ENCODE peak calls at places on chromosomes 4 and X, in eight cellular contexts. One of them, this sample, is unnamed.

GRCh38 chrX:115553171-115553570 is 7.8 kb upstream of the PLS3 start:
- DNase-seq in AG10803: no peak
- DNase-seq in epithelial cell of esophagus: no peak
- DNase-seq in stomach: no peak
- DNase-seq in Caco-2: no peak
- DNase-seq in tibial artery: no peak
- DNase-seq in brain microvascular endothelial cell: no peak
- DNase-seq in HCT116: no peak
- DNase-seq in this sample: no peak

GRCh38 chr4:77994194-77994721 is 62.9 kb upstream of the FRAS1 start:
- DNase-seq in Caco-2: peak
- DNase-seq in brain microvascular endothelial cell: peak
- DNase-seq in HCT116: peak
- DNase-seq in stomach: no peak
- DNase-seq in AG10803: peak
- DNase-seq in tibial artery: no peak
- DNase-seq in epithelial cell of esophagus: peak
- DNase-seq in this sample: peak

GRCh38 chr4:112266823-112267222 is 18.9 kb downstream of the TIFA start:
- DNase-seq in HCT116: no peak
- DNase-seq in epithelial cell of esophagus: peak
- DNase-seq in brain microvascular endothelial cell: no peak
- DNase-seq in stomach: no peak
- DNase-seq in Caco-2: no peak
- DNase-seq in tibial artery: no peak
- DNase-seq in AG10803: peak
- DNase-seq in this sample: peak

GRCh38 chrX:74179071-74179470 is 124.9 kb upstream of the ZCCHC13 start:
- DNase-seq in tibial artery: no peak
- DNase-seq in Caco-2: no peak
- DNase-seq in stomach: no peak
- DNase-seq in HCT116: no peak
- DNase-seq in epithelial cell of esophagus: peak
- DNase-seq in brain microvascular endothelial cell: no peak
- DNase-seq in AG10803: peak
- DNase-seq in this sample: peak

GRCh38 chrX:1292581-1293310 is 24.1 kb downstream of the CSF2RA start:
- DNase-seq in stomach: no peak
- DNase-seq in epithelial cell of esophagus: no peak
- DNase-seq in Caco-2: no peak
- DNase-seq in AG10803: no peak
- DNase-seq in HCT116: no peak
- DNase-seq in brain microvascular endothelial cell: no peak
- DNase-seq in tibial artery: no peak
- DNase-seq in this sample: no peak

GRCh38 chrX:21656587-21657317 is 1.4 kb downstream of the KLHL34 start:
- DNase-seq in AG10803: no peak
- DNase-seq in stomach: no peak
- DNase-seq in brain microvascular endothelial cell: no peak
- DNase-seq in HCT116: no peak
- DNase-seq in epithelial cell of esophagus: no peak
- DNase-seq in Caco-2: no peak
- DNase-seq in tibial artery: no peak
- DNase-seq in this sample: no peak

GRCh38 chrX:11273544-11273943 is 19.7 kb upstream of the AMELX start:
- DNase-seq in Caco-2: no peak
- DNase-seq in epithelial cell of esophagus: peak
- DNase-seq in stomach: no peak
- DNase-seq in AG10803: peak
- DNase-seq in brain microvascular endothelial cell: no peak
- DNase-seq in tibial artery: no peak
- DNase-seq in HCT116: no peak
- DNase-seq in this sample: peak

GRCh38 chrX:151488677-151489076 is 74.8 kb upstream of the PASD1 start:
- DNase-seq in HCT116: peak
- DNase-seq in stomach: no peak
- DNase-seq in AG10803: no peak
- DNase-seq in epithelial cell of esophagus: peak
- DNase-seq in brain microvascular endothelial cell: no peak
- DNase-seq in tibial artery: no peak
- DNase-seq in Caco-2: no peak
- DNase-seq in this sample: no peak

GRCh38 chr4:5998333-5998936 is 19.8 kb downstream of the C4orf50 start:
- DNase-seq in tibial artery: peak
- DNase-seq in HCT116: peak
- DNase-seq in epithelial cell of esophagus: peak
- DNase-seq in brain microvascular endothelial cell: peak
- DNase-seq in stomach: peak
- DNase-seq in AG10803: peak
- DNase-seq in Caco-2: peak
- DNase-seq in this sample: peak

GRCh38 chr4:148998719-148999118 is 556.5 kb upstream of the NR3C2 start:
- DNase-seq in AG10803: peak
- DNase-seq in stomach: no peak
- DNase-seq in HCT116: peak
- DNase-seq in Caco-2: no peak
- DNase-seq in epithelial cell of esophagus: peak
- DNase-seq in tibial artery: no peak
- DNase-seq in brain microvascular endothelial cell: peak
- DNase-seq in this sample: peak

DNA sequence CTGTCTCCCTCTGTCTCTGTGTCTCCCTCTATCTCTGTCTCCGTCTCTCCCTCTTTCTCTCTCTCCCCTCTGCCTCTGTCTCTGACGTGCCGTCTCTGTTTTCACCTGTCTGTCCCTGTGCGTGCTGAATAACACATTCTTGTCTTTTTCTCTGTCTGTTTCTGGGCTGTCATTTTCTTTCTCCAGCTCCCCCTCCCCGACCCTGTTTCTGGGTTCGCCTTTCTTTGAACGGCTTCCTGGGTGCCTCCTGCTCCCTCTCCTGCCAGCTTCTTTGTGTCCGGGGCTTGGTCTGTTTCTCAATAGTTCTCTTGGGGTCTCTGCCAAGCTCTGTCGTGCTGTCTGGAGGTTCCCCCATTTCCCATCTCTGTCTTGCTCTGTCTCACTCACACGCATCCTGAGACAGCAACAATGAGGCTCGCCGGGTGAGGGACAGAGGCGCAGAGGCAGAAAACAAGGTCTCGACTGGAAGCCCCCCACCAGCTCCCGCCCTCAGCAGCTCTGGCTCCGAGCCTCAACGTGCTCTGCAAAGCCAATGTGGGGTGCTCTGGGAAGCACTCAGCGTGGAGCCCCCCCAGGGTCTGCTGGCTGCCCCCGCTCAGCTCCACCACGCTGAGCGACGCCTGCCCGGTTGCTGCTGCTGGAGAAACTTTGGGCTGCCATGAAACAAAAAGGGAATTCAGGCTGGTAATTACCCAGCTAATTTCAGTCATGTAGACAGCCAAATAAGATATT is 3.4 kb downstream of the CPLX1 start:
- DNase-seq in AG10803: no peak
- DNase-seq in epithelial cell of esophagus: no peak
- DNase-seq in Caco-2: no peak
- DNase-seq in HCT116: no peak
- DNase-seq in tibial artery: peak
- DNase-seq in brain microvascular endothelial cell: no peak
- DNase-seq in stomach: no peak
- DNase-seq in this sample: no peak
- H3K4me3 ChIP-seq in AG10803: no peak
- H3K4me3 ChIP-seq in epithelial cell of esophagus: no peak
- H3K4me3 ChIP-seq in Caco-2: no peak
- H3K4me3 ChIP-seq in HCT116: no peak
- H3K4me3 ChIP-seq in tibial artery: no peak
- H3K4me3 ChIP-seq in brain microvascular endothelial cell: no peak
- H3K4me3 ChIP-seq in stomach: no peak
- H3K4me3 ChIP-seq in this sample: no peak

DNA sequence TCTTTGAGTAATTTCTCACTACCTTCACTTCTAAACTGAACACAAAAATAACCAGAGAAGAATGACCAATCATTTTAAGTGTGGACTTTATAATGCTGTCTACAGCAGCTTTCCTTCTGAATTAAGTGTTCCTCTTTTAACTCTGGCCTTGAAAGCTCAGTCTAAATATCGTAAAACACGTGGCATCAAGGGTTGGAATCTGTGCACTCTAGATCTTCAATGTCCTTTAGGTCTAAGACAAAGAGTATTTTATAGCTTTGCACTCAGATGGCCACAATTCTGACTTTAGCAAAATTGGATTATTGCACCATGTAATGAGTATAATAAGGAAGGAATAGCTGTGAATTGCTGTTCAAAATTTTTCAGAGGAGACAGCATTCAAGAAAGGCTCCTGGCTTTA is 197.1 kb upstream of the UGT8 start:
- DNase-seq in brain microvascular endothelial cell: no peak
- DNase-seq in stomach: no peak
- DNase-seq in epithelial cell of esophagus: no peak
- DNase-seq in tibial artery: no peak
- DNase-seq in AG10803: no peak
- DNase-seq in HCT116: no peak
- DNase-seq in Caco-2: no peak
- DNase-seq in this sample: no peak
- TF ChIP-seq CTCF in brain microvascular endothelial cell: no peak
- TF ChIP-seq CTCF in stomach: no peak
- TF ChIP-seq CTCF in epithelial cell of esophagus: no peak
- TF ChIP-seq CTCF in tibial artery: no peak
- TF ChIP-seq CTCF in AG10803: no peak
- TF ChIP-seq CTCF in HCT116: no peak
- TF ChIP-seq CTCF in Caco-2: no peak
- TF ChIP-seq CTCF in this sample: no peak

GRCh38 chrX:71099736-71100135 is 4.1 kb downstream of the FOXO4 start:
- DNase-seq in epithelial cell of esophagus: no peak
- DNase-seq in stomach: no peak
- DNase-seq in tibial artery: no peak
- DNase-seq in AG10803: no peak
- DNase-seq in brain microvascular endothelial cell: no peak
- DNase-seq in HCT116: no peak
- DNase-seq in Caco-2: no peak
- DNase-seq in this sample: no peak
- H3K4me3 ChIP-seq in epithelial cell of esophagus: no peak
- H3K4me3 ChIP-seq in stomach: no peak
- H3K4me3 ChIP-seq in tibial artery: no peak
- H3K4me3 ChIP-seq in AG10803: no peak
- H3K4me3 ChIP-seq in brain microvascular endothelial cell: no peak
- H3K4me3 ChIP-seq in HCT116: no peak
- H3K4me3 ChIP-seq in Caco-2: no peak
- H3K4me3 ChIP-seq in this sample: no peak

GRCh38 chr4:72886602-72887001 is 182.9 kb downstream of the COX18 start:
- DNase-seq in tibial artery: no peak
- DNase-seq in AG10803: no peak
- DNase-seq in brain microvascular endothelial cell: no peak
- DNase-seq in stomach: no peak
- DNase-seq in epithelial cell of esophagus: peak
- DNase-seq in Caco-2: no peak
- DNase-seq in HCT116: no peak
- DNase-seq in this sample: peak
- TF ChIP-seq CTCF in tibial artery: no peak
- TF ChIP-seq CTCF in AG10803: peak
- TF ChIP-seq CTCF in brain microvascular endothelial cell: peak
- TF ChIP-seq CTCF in stomach: no peak
- TF ChIP-seq CTCF in epithelial cell of esophagus: peak
- TF ChIP-seq CTCF in Caco-2: no peak
- TF ChIP-seq CTCF in HCT116: peak
- TF ChIP-seq CTCF in this sample: peak

GRCh38 chrX:154732421-154733071 is 18.3 kb downstream of the GAB3 start:
- DNase-seq in stomach: no peak
- DNase-seq in AG10803: no peak
- DNase-seq in tibial artery: no peak
- DNase-seq in Caco-2: no peak
- DNase-seq in HCT116: no peak
- DNase-seq in brain microvascular endothelial cell: peak
- DNase-seq in epithelial cell of esophagus: peak
- DNase-seq in this sample: peak

GRCh38 chrX:154731881-154732280 is 19.0 kb downstream of the GAB3 start:
- DNase-seq in Caco-2: no peak
- DNase-seq in AG10803: no peak
- DNase-seq in HCT116: no peak
- DNase-seq in brain microvascular endothelial cell: peak
- DNase-seq in stomach: no peak
- DNase-seq in epithelial cell of esophagus: no peak
- DNase-seq in tibial artery: no peak
- DNase-seq in this sample: no peak

GRCh38 chrX:154734101-154734781 is 16.6 kb downstream of the GAB3 start:
- DNase-seq in stomach: no peak
- DNase-seq in epithelial cell of esophagus: peak
- DNase-seq in Caco-2: no peak
- DNase-seq in tibial artery: peak
- DNase-seq in HCT116: no peak
- DNase-seq in AG10803: no peak
- DNase-seq in brain microvascular endothelial cell: peak
- DNase-seq in this sample: peak

GRCh38 chrX:154731203-154731602 is 19.7 kb downstream of the GAB3 start:
- DNase-seq in tibial artery: no peak
- DNase-seq in AG10803: no peak
- DNase-seq in Caco-2: no peak
- DNase-seq in stomach: no peak
- DNase-seq in HCT116: no peak
- DNase-seq in brain microvascular endothelial cell: no peak
- DNase-seq in epithelial cell of esophagus: no peak
- DNase-seq in this sample: no peak

GRCh38 chrX:154733072-154733425 is 17.8 kb downstream of the GAB3 start:
- DNase-seq in brain microvascular endothelial cell: peak
- DNase-seq in tibial artery: no peak
- DNase-seq in HCT116: no peak
- DNase-seq in epithelial cell of esophagus: peak
- DNase-seq in AG10803: no peak
- DNase-seq in stomach: no peak
- DNase-seq in Caco-2: no peak
- DNase-seq in this sample: no peak
- H3K4me3 ChIP-seq in brain microvascular endothelial cell: no peak
- H3K4me3 ChIP-seq in tibial artery: no peak
- H3K4me3 ChIP-seq in HCT116: no peak
- H3K4me3 ChIP-seq in epithelial cell of esophagus: no peak
- H3K4me3 ChIP-seq in AG10803: no peak
- H3K4me3 ChIP-seq in stomach: no peak
- H3K4me3 ChIP-seq in Caco-2: no peak
- H3K4me3 ChIP-seq in this sample: no peak

GRCh38 chr4:104352211-104352610 is 142.5 kb downstream of the CXXC4 start:
- DNase-seq in HCT116: no peak
- DNase-seq in brain microvascular endothelial cell: no peak
- DNase-seq in Caco-2: no peak
- DNase-seq in stomach: no peak
- DNase-seq in tibial artery: no peak
- DNase-seq in AG10803: no peak
- DNase-seq in epithelial cell of esophagus: peak
- DNase-seq in this sample: no peak
- TF ChIP-seq CTCF in HCT116: no peak
- TF ChIP-seq CTCF in brain microvascular endothelial cell: peak
- TF ChIP-seq CTCF in Caco-2: peak
- TF ChIP-seq CTCF in stomach: no peak
- TF ChIP-seq CTCF in tibial artery: no peak
- TF ChIP-seq CTCF in AG10803: no peak
- TF ChIP-seq CTCF in epithelial cell of esophagus: peak
- TF ChIP-seq CTCF in this sample: peak